ENCODE peak calls at places on chromosomes 6 and 20, in six cellular contexts. J is neural progenitor cell; I is ascending aorta; E is CD4-positive, alpha-beta memory T cell; Q is PC-3; C is fibroblast of lung. P is an unnamed sample.

GRCh38 chr6:44221291-44221960 is 2.0 kb upstream of the SLC29A1 start:
- DNase-seq in J (peak; percentile 77), I (peak; percentile 97), E (peak; percentile 80), Q (peak; percentile 81), C (peak; percentile 71), P (peak; percentile 67)

GRCh38 chr6:147707524-147707923 is 199.0 kb downstream of the SAMD5 start:
- DNase-seq in J (no peak), I (no peak), E (no peak), Q (no peak), C (no peak), P (no peak)

GRCh38 chr6:136030131-136030530 is 178.6 kb downstream of the PDE7B start:
- DNase-seq in J (no peak), I (no peak), E (no peak), Q (no peak), C (no peak), P (no peak)

GRCh38 chr6:149717588-149718458 is at the start of gene LATS1:
- DNase-seq in J (peak; percentile 92), I (peak; percentile 93), E (peak; percentile 93), Q (peak; percentile 75), C (peak; percentile 83), P (peak; percentile 90)

GRCh38 chr6:44227138-44227770 is 3.9 kb downstream of the SLC29A1 start:
- DNase-seq in J (no peak), I (no peak), E (no peak), Q (no peak), C (no peak), P (no peak)

GRCh38 chr6:116191881-116192280 is 62.0 kb downstream of the TSPYL4 start:
- DNase-seq in J (no peak), I (no peak), E (no peak), Q (no peak), C (no peak), P (no peak)

GRCh38 chr6:37308084-37308817 is 45.5 kb upstream of the RNF8 start:
- DNase-seq in J (no peak), I (peak; percentile 72), E (no peak), Q (peak; percentile 58), C (peak; percentile 78), P (no peak)

GRCh38 chr6:116251568-116252384 is 2.1 kb downstream of the TSPYL4 start:
- DNase-seq in J (peak; percentile 27), I (no peak), E (no peak), Q (no peak), C (peak; percentile 88), P (no peak)

GRCh38 chr6:17865798-17866725 is 121.4 kb downstream of the KIF13A start:
- DNase-seq in J (no peak), I (peak; percentile 96), E (no peak), Q (peak; percentile 98), C (peak; percentile 99), P (no peak)

GRCh38 chr6:132461958-132462357 is 51.0 kb downstream of the STX7 start:
- DNase-seq in J (no peak), I (no peak), E (no peak), Q (peak; percentile 24), C (no peak), P (no peak)

GRCh38 chr6:140355476-140355875 is 981.0 kb upstream of the CITED2 start:
- DNase-seq in J (no peak), I (no peak), E (no peak), Q (no peak), C (no peak), P (no peak)

GRCh38 chr6:140354296-140354695 is 979.8 kb upstream of the CITED2 start:
- DNase-seq in J (no peak), I (no peak), E (no peak), Q (no peak), C (peak; percentile 29), P (no peak)

DNA sequence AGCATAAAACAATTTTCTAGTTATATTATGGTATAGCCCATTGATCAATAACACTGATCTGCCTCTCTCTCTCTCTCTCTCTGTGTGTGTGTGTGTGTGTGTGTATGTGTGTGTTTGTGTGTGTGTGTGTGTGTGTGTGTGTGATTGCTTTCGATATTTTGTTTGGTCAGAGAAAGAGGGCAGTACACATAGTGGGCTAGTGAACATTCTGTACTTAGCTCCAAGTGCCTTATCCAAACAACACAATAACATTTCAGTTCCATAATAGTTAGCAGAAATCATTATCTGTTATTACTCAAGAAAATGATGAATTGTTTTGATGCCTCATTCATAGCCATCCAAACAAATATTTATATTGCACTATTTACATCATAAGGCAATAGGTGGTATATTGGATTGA is 979.1 kb upstream of the CITED2 start:
- DNase-seq in J (no peak), I (no peak), E (no peak), Q (no peak), C (no peak), P (no peak)
- H3K9me3 ChIP-seq in J (no peaks in the 10 kb centered on the region), I (no peaks in the 10 kb centered on the region), E (no peaks in the 10 kb centered on the region), Q (no peaks in the 10 kb centered on the region), C (no peaks in the 10 kb centered on the region), P (no peaks in the 10 kb centered on the region)

GRCh38 chr20:30485331-30486102 is 771.9 kb upstream of the DEFB115 start:
- DNase-seq in J (no peak), I (no peak), E (no peak), Q (no peak), C (no peak), P (no peak)

GRCh38 chr20:30486103-30486478 is 771.4 kb upstream of the DEFB115 start:
- DNase-seq in J (no peak), I (no peak), E (no peak), Q (no peak), C (peak; percentile 8), P (no peak)

GRCh38 chr20:30484749-30485070 is 772.8 kb upstream of the DEFB115 start:
- DNase-seq in J (no peak), I (no peak), E (no peak), Q (no peak), C (no peak), P (no peak)

GRCh38 chr20:30487947-30488926 is 769.2 kb upstream of the DEFB115 start:
- DNase-seq in J (no peak), I (no peak), E (no peak), Q (no peak), C (no peak), P (no peak)

GRCh38 chr20:30484009-30484748 is 773.3 kb upstream of the DEFB115 start:
- DNase-seq in J (no peak), I (no peak), E (no peak), Q (no peak), C (no peak), P (no peak)
- H3K9me3 ChIP-seq in J (peaks cover 5% of the 10 kb centered on the region), I (peaks cover 4% of the 10 kb centered on the region), E (no peaks in the 10 kb centered on the region), Q (peaks cover 9% of the 10 kb centered on the region), C (no peaks in the 10 kb centered on the region), P (peaks cover 6% of the 10 kb centered on the region)

DNA sequence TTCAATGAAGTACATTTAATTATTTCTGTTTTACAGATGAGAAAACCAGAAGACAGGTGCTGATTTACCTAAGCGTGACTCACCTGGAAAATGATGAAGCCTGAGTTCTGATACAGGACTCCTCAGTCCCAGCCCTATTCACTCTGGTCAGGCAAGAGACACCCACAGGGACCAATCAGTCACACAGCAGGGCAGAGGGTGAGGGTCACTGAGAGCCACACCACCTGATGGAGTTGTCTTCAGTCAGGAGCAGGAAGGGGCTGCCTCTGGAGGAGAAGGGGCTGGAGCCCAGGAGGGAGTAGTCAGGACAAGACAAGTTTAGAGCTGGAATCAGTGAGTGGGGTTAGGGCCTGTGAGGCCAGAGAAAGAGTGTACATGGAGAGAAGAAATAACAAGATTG is 251.2 kb upstream of the MOCS1 start:
- DNase-seq in J (no peak), I (no peak), E (no peak), Q (no peak), C (no peak), P (no peak)
- H3K9me3 ChIP-seq in J (no peaks in the 10 kb centered on the region), I (no peaks in the 10 kb centered on the region), E (peaks cover 3% of the 10 kb centered on the region), Q (peaks cover 38% of the 10 kb centered on the region), C (no peaks in the 10 kb centered on the region), P (no peaks in the 10 kb centered on the region)

DNA sequence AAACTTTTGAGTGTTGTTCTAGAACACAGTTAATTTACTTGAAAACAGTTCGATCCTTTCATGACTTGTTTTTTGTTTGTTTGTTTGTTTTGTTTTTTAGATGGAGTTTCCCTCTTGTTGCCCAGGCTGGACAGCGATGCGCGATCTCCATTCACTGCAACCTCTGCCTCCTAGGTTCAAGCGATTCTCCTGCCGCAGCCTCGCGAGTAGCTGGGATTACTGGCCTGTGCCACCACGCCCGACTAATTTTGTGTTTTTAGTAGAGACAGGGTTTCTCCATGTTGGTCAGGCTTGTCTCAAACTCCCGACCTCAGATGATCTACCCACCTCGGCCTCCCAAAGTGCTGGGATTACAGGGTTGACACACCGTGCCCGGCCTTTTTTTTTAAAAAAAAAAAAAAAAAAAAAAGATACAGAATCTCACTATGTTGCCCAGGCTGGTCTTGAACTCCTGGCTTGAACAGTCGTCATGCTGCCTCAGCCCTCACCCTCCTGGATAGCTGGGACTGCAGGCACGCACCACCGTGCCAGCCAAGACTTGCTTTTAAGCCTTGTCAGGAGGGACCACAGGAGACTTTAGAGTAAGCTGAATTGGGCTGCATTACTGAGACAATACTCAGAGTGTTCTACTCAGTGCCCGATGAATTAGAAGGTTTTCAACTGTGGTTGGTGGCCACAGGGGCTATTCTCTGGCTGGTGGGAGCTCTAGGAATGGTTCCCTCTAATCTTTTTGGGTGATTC is 76.7 kb upstream of the SLC22A16 start:
- DNase-seq in J (no peak), I (no peak), E (no peak), Q (no peak), C (no peak), P (no peak)
- H3K9me3 ChIP-seq in J (no peaks in the 10 kb centered on the region), I (no peaks in the 10 kb centered on the region), E (no peaks in the 10 kb centered on the region), Q (no peaks in the 10 kb centered on the region), C (no peaks in the 10 kb centered on the region), P (no peaks in the 10 kb centered on the region)

GRCh38 chr6:169988769-169989550 is 237.5 kb downstream of the ERMARD start:
- DNase-seq in J (no peak), I (no peak), E (no peak), Q (no peak), C (no peak), P (no peak)
- H3K9me3 ChIP-seq in J (no peaks in the 10 kb centered on the region), I (no peaks in the 10 kb centered on the region), E (no peaks in the 10 kb centered on the region), Q (no peaks in the 10 kb centered on the region), C (no peaks in the 10 kb centered on the region), P (no peaks in the 10 kb centered on the region)

GRCh38 chr6:23245559-23245958 is 676.2 kb downstream of the HDGFL1 start:
- DNase-seq in J (no peak), I (no peak), E (no peak), Q (no peak), C (peak; percentile 34), P (no peak)
- H3K9me3 ChIP-seq in J (no peaks in the 10 kb centered on the region), I (no peaks in the 10 kb centered on the region), E (no peaks in the 10 kb centered on the region), Q (no peaks in the 10 kb centered on the region), C (no peaks in the 10 kb centered on the region), P (no peaks in the 10 kb centered on the region)

P was measured in naive thymus-derived CD4-positive, alpha-beta T cell.